ENCODE peak calls at places on chromosomes 7 and 10, in seven cellular contexts. J, X, S, N, Z, L and E are unnamed samples.
A peak's percentile ranks its signal among the peaks of the same experiment; 100 is the strongest.

GRCh38 chr10:70232155-70232858 is 922 bp downstream of the PPA1 start:
- DNase-seq in J (no peak), X (no peak), S (no peak), N (peak; percentile 71), Z (peak; percentile 54), L (peak; percentile 36), E (no peak)

GRCh38 chr10:101838416-101838970 is 5.1 kb downstream of the KCNIP2 start:
- DNase-seq in J (no peak), X (no peak), S (no peak), N (no peak), Z (peak; percentile 0), L (no peak), E (no peak)

GRCh38 chr7:30869794-30870491 is 41.7 kb upstream of the AQP1 start:
- DNase-seq in J (no peak), X (no peak), S (no peak), N (no peak), Z (no peak), L (peak; percentile 78), E (no peak)

GRCh38 chr10:100311307-100311706 is 18.7 kb downstream of the PKD2L1 start:
- DNase-seq in J (no peak), X (no peak), S (no peak), N (no peak), Z (no peak), L (no peak), E (no peak)

GRCh38 chr10:88892223-88892967 is 12.3 kb downstream of the STAMBPL1 start:
- DNase-seq in J (no peak), X (no peak), S (no peak), N (no peak), Z (no peak), L (no peak), E (no peak)

GRCh38 chr7:24337180-24337579 is 53.2 kb downstream of the NPY start:
- DNase-seq in J (peak; percentile 44), X (no peak), S (no peak), N (no peak), Z (no peak), L (no peak), E (no peak)

GRCh38 chr7:141702047-141702567 is at the start of gene DENND11:
- DNase-seq in J (no peak), X (no peak), S (peak; percentile 64), N (no peak), Z (peak; percentile 78), L (peak; percentile 97), E (peak; percentile 58)

GRCh38 chr7:27966219-27966780 is 214.3 kb downstream of the JAZF1 start:
- DNase-seq in J (no peak), X (no peak), S (no peak), N (no peak), Z (no peak), L (no peak), E (no peak)

GRCh38 chr7:100875356-100875751 is 451 bp downstream of the SRRT start:
- DNase-seq in J (no peak), X (no peak), S (no peak), N (peak; percentile 40), Z (no peak), L (peak; percentile 81), E (no peak)

GRCh38 chr10:70492786-70493659 is 14.5 kb downstream of the PALD1 start:
- DNase-seq in J (no peak), X (no peak), S (no peak), N (no peak), Z (no peak), L (no peak), E (no peak)

GRCh38 chr7:22561895-22562593 is 62.1 kb upstream of the STEAP1B start:
- DNase-seq in J (no peak), X (no peak), S (peak; percentile 17), N (no peak), Z (no peak), L (no peak), E (no peak)

GRCh38 chr7:44071726-44072363 is 6.5 kb upstream of the PGAM2 start:
- DNase-seq in J (no peak), X (no peak), S (no peak), N (peak; percentile 87), Z (no peak), L (no peak), E (no peak)

GRCh38 chr7:44074349-44074695 is 8.0 kb downstream of the POLM start:
- DNase-seq in J (no peak), X (no peak), S (no peak), N (no peak), Z (no peak), L (no peak), E (no peak)

GRCh38 chr7:44072364-44073231 is 7.2 kb upstream of the PGAM2 start:
- DNase-seq in J (peak; percentile 65), X (no peak), S (peak; percentile 53), N (peak; percentile 76), Z (peak; percentile 68), L (peak; percentile 93), E (no peak)

GRCh38 chr7:44075296-44076075 is 6.8 kb downstream of the POLM start:
- DNase-seq in J (no peak), X (no peak), S (no peak), N (no peak), Z (no peak), L (no peak), E (no peak)

GRCh38 chr7:44073664-44074348 is 8.4 kb upstream of the PGAM2 start:
- DNase-seq in J (no peak), X (no peak), S (peak; percentile 76), N (no peak), Z (no peak), L (no peak), E (peak; percentile 76)
- TF ChIP-seq POLR2AphosphoS5 in J (no peak), X (no peak), S (peak; percentile 40), N (no peak), Z (no peak), L (no peak), E (peak; percentile 11)

DNA sequence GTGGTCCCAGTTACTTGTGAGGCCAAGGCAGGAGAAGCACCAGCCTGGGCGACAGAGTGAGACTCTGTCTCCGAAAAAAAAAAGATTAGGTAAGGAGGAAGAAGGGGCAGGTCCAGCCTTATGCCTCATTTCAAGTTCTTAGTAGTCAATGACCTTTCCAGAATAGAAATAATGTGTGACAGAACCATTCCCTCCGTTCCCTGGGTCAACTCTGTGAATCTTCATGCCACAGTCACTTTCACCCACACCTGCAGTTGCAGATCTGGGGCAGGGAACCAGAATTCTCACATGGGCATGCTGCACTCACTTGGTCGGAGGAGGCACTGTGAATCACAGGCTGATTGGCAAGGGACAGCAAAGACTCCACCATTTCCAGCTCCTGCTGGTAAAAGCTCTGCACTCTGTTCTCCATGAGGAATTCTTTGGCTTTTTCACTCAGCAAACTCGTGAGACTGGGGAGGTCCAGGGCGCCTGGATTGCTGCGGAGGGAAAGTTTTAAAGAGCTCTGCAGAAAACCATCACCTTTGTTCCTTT is 20.7 kb downstream of the STN1 start:
- DNase-seq in J (no peak), X (no peak), S (no peak), N (no peak), Z (no peak), L (no peak), E (no peak)
- TF ChIP-seq TAF1 in J (no peak), X (no peak), S (no peak), N (no peak), Z (no peak), L (no peak), E (no peak)

GRCh38 chr7:73918926-73919693 is 58.2 kb downstream of the TMEM270 start:
- DNase-seq in J (no peak), X (no peak), S (no peak), N (no peak), Z (peak; percentile 12), L (peak; percentile 73), E (no peak)
- TF ChIP-seq POLR2AphosphoS5 in J (peak; percentile 13), X (no peak), S (no peak), N (no peak), Z (no peak), L (no peak), E (no peak)

DNA sequence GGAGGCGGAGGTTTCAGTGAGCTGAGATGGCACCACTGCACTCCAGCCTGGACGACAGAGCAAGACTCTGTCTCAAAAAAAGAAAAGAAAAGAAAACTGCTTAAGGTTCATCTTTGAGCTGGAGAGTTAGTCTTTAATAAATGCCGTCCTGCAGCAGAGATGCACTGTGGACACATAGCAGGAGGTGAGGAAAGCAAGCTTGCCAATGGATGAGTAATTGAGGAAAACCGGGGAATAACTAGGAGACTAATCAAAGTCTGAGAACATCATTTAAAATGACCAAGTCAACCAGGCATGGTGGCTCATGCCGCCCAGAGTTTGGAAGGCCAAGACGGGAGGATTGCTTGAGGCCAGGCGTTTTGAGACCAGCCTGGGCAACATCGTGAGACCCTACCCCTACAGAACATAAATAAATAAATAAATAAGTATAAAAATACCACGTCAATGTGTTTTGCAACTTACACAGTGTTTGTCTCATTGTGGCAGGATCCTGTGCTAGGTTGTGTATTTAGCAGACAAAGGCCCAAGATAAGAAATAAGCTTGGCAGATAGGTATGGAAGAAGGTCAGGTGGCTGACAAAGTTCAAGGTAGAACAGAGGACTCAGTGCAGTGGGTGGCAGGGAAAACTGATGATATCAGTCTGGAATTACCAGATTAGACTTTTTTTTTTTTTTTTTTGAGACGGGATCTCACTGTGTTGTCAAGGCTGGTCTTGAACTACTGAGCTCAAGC is 115.7 kb upstream of the KMT2C start:
- DNase-seq in J (no peak), X (no peak), S (no peak), N (peak; percentile 32), Z (no peak), L (no peak), E (no peak)
- TF ChIP-seq TAF1 in J (no peak), X (no peak), S (no peak), N (no peak), Z (no peak), L (no peak), E (no peak)